ENCODE peak calls at places on chromosome 16, in four cellular contexts. P, V, D and A are unnamed samples.

GRCh38 chr16:82867425-82867824 is 240.7 kb downstream of the CDH13 start:
- DNase-seq in P (peak), D (no peak), V (no peak), A (no peak)

GRCh38 chr16:11099672-11100195 is 155.4 kb downstream of the CLEC16A start:
- DNase-seq in V (no peak), D (no peak), P (no peak), A (no peak)

GRCh38 chr16:66844009-66844341 is 239 bp upstream of the CA7 start:
- DNase-seq in D (no peak), P (no peak), V (no peak), A (no peak)

GRCh38 chr16:85396879-85397871 is 215.9 kb upstream of the GSE1 start:
- DNase-seq in V (no peak), D (peak), P (no peak), A (no peak)

GRCh38 chr16:4261557-4262172 is 11.2 kb downstream of the TFAP4 start:
- DNase-seq in V (peak), P (no peak), D (peak), A (peak)

GRCh38 chr16:60166111-60166510 is 1432.0 kb upstream of the GOT2 start:
- DNase-seq in P (no peak), V (no peak), D (no peak), A (no peak)

GRCh38 chr16:82459580-82460256 is 167.1 kb upstream of the CDH13 start:
- DNase-seq in V (no peak), P (no peak), D (no peak), A (no peak)

GRCh38 chr16:73735018-73735417 is 561.6 kb upstream of the PSMD7 start:
- DNase-seq in P (peak), V (no peak), D (no peak), A (no peak)

GRCh38 chr16:78957328-78958100 is 643.0 kb downstream of the MAF start:
- DNase-seq in D (no peak), P (no peak), V (no peak), A (peak)

DNA sequence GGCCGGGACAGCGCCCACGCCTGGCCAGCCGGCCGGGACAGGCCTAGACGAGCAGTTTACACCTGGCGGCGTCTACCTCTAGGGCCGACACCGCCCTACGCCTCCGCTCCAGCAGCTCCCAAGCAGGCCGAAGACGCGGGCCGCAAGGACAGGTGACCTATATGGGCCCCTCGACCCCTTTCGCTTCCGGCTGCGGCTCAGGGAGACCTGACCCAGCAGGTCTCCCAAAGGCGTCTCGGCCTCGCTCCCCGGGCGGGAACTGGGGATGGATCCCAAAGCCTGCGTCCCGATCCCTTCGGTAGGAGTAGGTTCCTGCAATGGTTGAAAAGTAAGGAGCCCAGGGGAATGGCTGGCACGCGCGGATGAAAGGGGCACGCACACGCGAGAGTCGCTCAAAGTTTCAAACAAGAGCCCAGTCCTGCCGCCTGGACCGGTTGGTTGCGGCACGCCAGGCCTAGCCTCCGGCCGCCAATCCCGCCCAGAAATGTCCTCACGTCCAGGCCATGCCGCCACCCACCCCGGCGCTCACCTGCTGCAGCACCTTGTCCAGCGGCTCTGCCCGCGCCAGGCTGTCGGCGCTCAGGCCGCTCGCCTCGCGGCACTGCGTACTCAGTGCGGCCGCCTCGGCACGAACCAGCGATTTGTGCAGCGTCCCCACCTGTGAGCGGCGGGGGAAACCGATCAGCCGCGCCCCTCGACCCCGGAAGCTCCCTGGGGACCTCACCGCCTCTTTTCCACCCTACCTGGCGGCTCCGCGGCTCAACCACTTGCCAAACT is 634 bp downstream of the ESRP2 start:
- DNase-seq in D (no peak), V (no peak), P (no peak), A (no peak)
- TF ChIP-seq CTCF in D (no peak), V (no peak), P (peak), A (no peak)

DNA sequence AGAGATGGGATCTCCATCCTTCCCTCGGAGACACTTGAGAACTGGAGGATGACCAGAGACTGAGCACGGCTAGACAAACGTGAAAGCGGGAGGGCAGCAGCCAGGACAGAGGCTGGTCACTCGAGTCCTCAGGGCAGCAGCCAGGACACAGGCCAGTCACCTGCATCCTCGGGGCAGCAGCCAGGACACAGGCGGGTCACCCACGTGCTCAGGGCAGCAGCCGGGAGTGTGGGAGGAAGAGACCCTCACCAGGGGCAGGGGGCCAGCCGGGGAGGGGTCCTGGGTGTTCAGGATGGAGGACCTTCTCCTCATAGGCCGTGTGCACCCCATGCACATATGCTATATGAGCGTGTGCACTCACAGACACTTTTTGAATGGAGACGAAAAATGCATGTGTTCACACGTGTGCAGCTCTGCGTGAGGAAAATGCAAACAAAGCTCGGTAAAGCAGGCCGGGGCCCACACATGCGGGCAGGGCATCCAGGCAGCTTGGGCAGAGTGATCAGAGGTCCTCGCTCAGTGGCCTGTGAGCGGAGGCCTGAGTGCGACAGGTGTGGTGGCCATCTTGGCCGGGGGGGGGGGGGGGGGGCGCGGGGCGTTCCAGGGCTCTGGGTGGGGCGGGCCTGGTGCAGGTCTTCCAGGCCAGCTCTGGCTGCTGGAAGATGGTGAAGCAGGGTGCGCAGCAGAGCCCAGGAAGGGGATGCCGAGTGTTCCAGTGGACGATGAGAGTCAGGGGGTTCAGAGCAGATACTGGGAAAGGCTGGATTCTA is 26.7 kb downstream of the ZNF469 start:
- DNase-seq in P (no peak), D (no peak), V (no peak), A (no peak)
- TF ChIP-seq CTCF in P (no peak), D (no peak), V (no peak), A (no peak)

DNA sequence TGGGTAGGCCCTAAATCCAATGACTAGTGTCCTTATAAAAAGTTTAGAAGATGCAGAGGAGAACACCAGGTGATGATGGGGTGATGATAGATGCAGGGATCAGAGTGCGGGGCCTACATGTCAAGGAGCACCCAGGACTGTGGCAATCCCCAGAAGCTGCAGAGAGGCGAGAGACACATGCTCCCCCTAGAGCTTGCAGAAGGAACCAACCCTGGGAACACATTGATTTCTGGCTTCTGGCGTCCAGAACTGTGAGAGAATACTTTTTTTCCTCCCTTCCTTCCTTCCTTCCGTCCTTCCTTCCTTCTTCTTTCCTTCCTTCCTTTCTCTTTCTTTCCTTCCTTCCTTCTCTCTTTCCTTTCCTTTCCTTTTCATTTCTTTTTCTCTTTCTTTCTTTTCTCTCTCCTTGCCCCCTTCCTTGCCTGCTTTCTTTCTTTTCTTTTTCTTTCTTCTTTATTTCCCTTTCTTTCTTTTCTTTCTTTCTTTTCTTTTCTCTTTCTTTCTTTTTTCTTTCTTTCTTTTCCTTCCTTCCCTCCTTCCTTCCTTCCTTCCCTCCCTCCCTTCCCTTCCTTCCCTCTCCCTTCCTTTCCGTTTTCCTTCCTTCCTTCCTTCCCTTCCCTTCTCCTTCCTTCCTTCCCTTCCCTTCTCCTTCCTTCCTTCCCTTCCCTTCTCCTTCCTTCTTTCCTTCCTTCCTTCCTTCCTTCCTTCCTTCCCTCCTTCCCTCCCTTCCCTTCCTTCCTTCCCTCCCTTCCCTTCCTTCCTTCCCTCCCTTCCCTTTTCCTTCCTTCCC is 134.3 kb downstream of the HAPSTR1 start:
- DNase-seq in P (no peak), D (no peak), V (no peak), A (no peak)
- TF ChIP-seq CTCF in P (peak), D (peak), V (no peak), A (peak)

GRCh38 chr16:1983544-1984346 is at the start of gene GFER:
- DNase-seq in V (peak), P (peak), D (peak), A (peak)
- TF ChIP-seq CTCF in V (no peak), P (peak), D (peak), A (peak)

DNA sequence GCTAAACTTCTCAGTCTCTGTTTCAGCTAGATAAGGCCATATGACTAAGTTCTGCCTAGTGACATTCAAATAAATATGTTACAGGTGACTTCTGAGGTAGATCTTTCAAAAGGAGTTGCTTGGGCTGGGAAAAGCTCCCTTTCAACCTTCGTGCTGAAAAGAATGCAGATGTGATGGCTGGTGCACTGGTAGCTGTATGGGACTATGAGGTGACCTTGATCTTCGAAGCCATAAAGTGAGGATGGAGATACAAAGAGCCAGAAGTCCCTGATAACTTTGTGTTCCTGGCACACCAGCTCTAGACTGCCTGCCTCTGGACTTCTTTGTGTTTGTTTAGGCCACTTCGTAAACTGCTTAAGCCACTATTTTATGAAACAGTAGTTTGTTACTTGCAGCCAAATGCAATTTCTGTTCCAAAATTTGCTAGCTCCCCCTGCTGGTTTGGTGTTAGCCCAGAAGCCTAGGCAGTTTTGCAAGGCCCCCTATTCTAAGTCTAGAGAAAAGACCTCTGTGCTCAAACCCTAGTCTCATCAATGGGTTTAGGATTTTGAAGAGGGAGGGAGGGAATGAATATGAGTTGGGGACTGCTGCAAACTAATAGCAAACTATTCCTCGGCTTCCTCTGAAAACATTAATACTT is 23.3 kb upstream of the ERCC4 start:
- DNase-seq in V (no peak), D (no peak), P (no peak), A (no peak)
- TF ChIP-seq CTCF in V (no peak), D (no peak), P (peak), A (peak)

GRCh38 chr16:56260378-56260987 is 69.2 kb downstream of the GNAO1 start:
- DNase-seq in P (no peak), V (no peak), D (no peak), A (no peak)
- TF ChIP-seq CTCF in P (no peak), V (no peak), D (no peak), A (no peak)

GRCh38 chr16:54397838-54398237 is 111.3 kb upstream of the IRX3 start:
- DNase-seq in D (no peak), P (no peak), V (no peak), A (no peak)
- TF ChIP-seq CTCF in D (no peak), P (no peak), V (no peak), A (no peak)

GRCh38 chr16:64983226-64983625 is 138.6 kb downstream of the CDH11 start:
- DNase-seq in D (no peak), V (no peak), P (no peak), A (no peak)

GRCh38 chr16:64989050-64989449 is 132.8 kb downstream of the CDH11 start:
- DNase-seq in V (no peak), D (no peak), P (no peak), A (no peak)

GRCh38 chr16:64981568-64982281 is 140.1 kb downstream of the CDH11 start:
- DNase-seq in V (no peak), P (no peak), D (peak), A (no peak)

GRCh38 chr16:64982581-64982980 is 139.3 kb downstream of the CDH11 start:
- DNase-seq in V (no peak), P (no peak), D (no peak), A (no peak)

GRCh38 chr16:64983983-64984382 is 137.9 kb downstream of the CDH11 start:
- DNase-seq in V (no peak), D (peak), P (peak), A (peak)
- TF ChIP-seq CTCF in V (no peak), D (peak), P (peak), A (peak)